ENCODE peak calls at places on chromosomes 16 and 17, in six cellular contexts. J is stimulated activated naive CD8-positive, alpha-beta T cell treated with anti-CD3 and anti-CD28 coated beads, Interleukin-15, amount 100 ng/mL, for 72 hours; V is hypothalamus; I is cardiac muscle cell; N is pulmonary artery endothelial cell; Z is GM06990. D is an unnamed sample.

GRCh38 chr16:63066552-63066951 is 1030.3 kb upstream of the CDH8 start:
- DNase-seq in J (no peak), V (no peak), I (no peak), N (no peak), Z (no peak), D (no peak)

GRCh38 chr16:68778551-68779231 is 41.6 kb downstream of the CDH1 start:
- DNase-seq in J (no peak), V (no peak), I (no peak), N (no peak), Z (no peak), D (peak)

GRCh38 chr17:32553168-32553567 is 66.4 kb downstream of the CDK5R1 start:
- DNase-seq in J (no peak), V (no peak), I (no peak), N (no peak), Z (no peak), D (no peak)

GRCh38 chr16:85227924-85228462 is 115.7 kb upstream of the CIBAR2 start:
- DNase-seq in J (no peak), V (no peak), I (peak), N (no peak), Z (no peak), D (peak)

GRCh38 chr17:7929158-7930029 is at the start of gene KCNAB3:
- DNase-seq in J (no peak), V (no peak), I (peak), N (no peak), Z (no peak), D (peak)

GRCh38 chr16:79402356-79402755 is 198.2 kb downstream of the MAF start:
- DNase-seq in J (no peak), V (no peak), I (no peak), N (no peak), Z (no peak), D (peak)

GRCh38 chr16:85202631-85203461 is 90.6 kb upstream of the CIBAR2 start:
- DNase-seq in J (no peak), V (no peak), I (peak), N (no peak), Z (no peak), D (peak)

GRCh38 chr16:87563022-87563421 is 39.3 kb upstream of the JPH3 start:
- DNase-seq in J (no peak), V (no peak), I (no peak), N (no peak), Z (no peak), D (no peak)

D was measured in iPS-NIHi11.